ENCODE peak calls at places on chromosomes 1 and 21, in five cellular contexts. One of them, this sample, is unnamed.

GRCh38 chr1:85047144-85047471 is 1.2 kb downstream of the MCOLN3 start:
- DNase-seq in type B pancreatic cell: no peak
- DNase-seq in mesenchymal stem cell: no peak
- DNase-seq in NCI-H1694 treated with DMSO at 0.1 percent for 48 hours: no peak
- DNase-seq in heart right ventricle: no peak
- DNase-seq in this sample: no peak

GRCh38 chr1:111199881-111200801 is at the start of gene DENND2D:
- DNase-seq in type B pancreatic cell: no peak
- DNase-seq in mesenchymal stem cell: no peak
- DNase-seq in NCI-H1694 treated with DMSO at 0.1 percent for 48 hours: no peak
- DNase-seq in heart right ventricle: peak
- DNase-seq in this sample: peak

GRCh38 chr1:170095976-170096725 is 21.7 kb upstream of the KIFAP3 start:
- DNase-seq in type B pancreatic cell: no peak
- DNase-seq in mesenchymal stem cell: no peak
- DNase-seq in NCI-H1694 treated with DMSO at 0.1 percent for 48 hours: no peak
- DNase-seq in heart right ventricle: no peak
- DNase-seq in this sample: no peak

GRCh38 chr1:106957795-106958194 is 98.7 kb upstream of the PRMT6 start:
- DNase-seq in type B pancreatic cell: no peak
- DNase-seq in mesenchymal stem cell: no peak
- DNase-seq in NCI-H1694 treated with DMSO at 0.1 percent for 48 hours: no peak
- DNase-seq in heart right ventricle: no peak
- DNase-seq in this sample: no peak

GRCh38 chr1:163875927-163876320 is 554.2 kb downstream of the NUF2 start:
- DNase-seq in type B pancreatic cell: no peak
- DNase-seq in mesenchymal stem cell: peak
- DNase-seq in NCI-H1694 treated with DMSO at 0.1 percent for 48 hours: no peak
- DNase-seq in heart right ventricle: no peak
- DNase-seq in this sample: no peak

GRCh38 chr1:62076286-62076685 is 118.4 kb upstream of the L1TD1 start:
- DNase-seq in type B pancreatic cell: no peak
- DNase-seq in mesenchymal stem cell: peak
- DNase-seq in NCI-H1694 treated with DMSO at 0.1 percent for 48 hours: no peak
- DNase-seq in heart right ventricle: no peak
- DNase-seq in this sample: no peak

GRCh38 chr1:22283596-22283995 is 140.7 kb upstream of the WNT4 start:
- DNase-seq in type B pancreatic cell: peak
- DNase-seq in mesenchymal stem cell: no peak
- DNase-seq in NCI-H1694 treated with DMSO at 0.1 percent for 48 hours: no peak
- DNase-seq in heart right ventricle: no peak
- DNase-seq in this sample: no peak

GRCh38 chr21:32257952-32258785 is 20.7 kb downstream of the MIS18A start:
- DNase-seq in type B pancreatic cell: no peak
- DNase-seq in mesenchymal stem cell: peak
- DNase-seq in NCI-H1694 treated with DMSO at 0.1 percent for 48 hours: peak
- DNase-seq in heart right ventricle: peak
- DNase-seq in this sample: no peak

GRCh38 chr1:107061886-107062285 is 5.4 kb downstream of the PRMT6 start:
- DNase-seq in type B pancreatic cell: no peak
- DNase-seq in mesenchymal stem cell: no peak
- DNase-seq in NCI-H1694 treated with DMSO at 0.1 percent for 48 hours: no peak
- DNase-seq in heart right ventricle: no peak
- DNase-seq in this sample: no peak

GRCh38 chr1:218661411-218661810 is 316.3 kb downstream of the TGFB2 start:
- DNase-seq in type B pancreatic cell: no peak
- DNase-seq in mesenchymal stem cell: no peak
- DNase-seq in NCI-H1694 treated with DMSO at 0.1 percent for 48 hours: no peak
- DNase-seq in heart right ventricle: no peak
- DNase-seq in this sample: no peak

GRCh38 chr1:9618912-9619679 is 30.4 kb downstream of the TMEM201 start:
- DNase-seq in type B pancreatic cell: peak
- DNase-seq in mesenchymal stem cell: no peak
- DNase-seq in NCI-H1694 treated with DMSO at 0.1 percent for 48 hours: no peak
- DNase-seq in heart right ventricle: no peak
- DNase-seq in this sample: no peak

GRCh38 chr1:245156041-245156735 is 1.4 kb downstream of the KIF26B start:
- DNase-seq in type B pancreatic cell: peak
- DNase-seq in mesenchymal stem cell: peak
- DNase-seq in NCI-H1694 treated with DMSO at 0.1 percent for 48 hours: peak
- DNase-seq in heart right ventricle: peak
- DNase-seq in this sample: peak

GRCh38 chr1:226394461-226394860 is 13.4 kb downstream of the PARP1 start:
- DNase-seq in type B pancreatic cell: no peak
- DNase-seq in mesenchymal stem cell: no peak
- DNase-seq in NCI-H1694 treated with DMSO at 0.1 percent for 48 hours: no peak
- DNase-seq in heart right ventricle: no peak
- DNase-seq in this sample: no peak

GRCh38 chr1:88003255-88003654 is 674.6 kb downstream of the LMO4 start:
- DNase-seq in type B pancreatic cell: no peak
- DNase-seq in mesenchymal stem cell: no peak
- DNase-seq in NCI-H1694 treated with DMSO at 0.1 percent for 48 hours: no peak
- DNase-seq in heart right ventricle: no peak
- DNase-seq in this sample: no peak

GRCh38 chr1:223228201-223228600 is 85.2 kb upstream of the TLR5 start:
- DNase-seq in type B pancreatic cell: peak
- DNase-seq in mesenchymal stem cell: no peak
- DNase-seq in NCI-H1694 treated with DMSO at 0.1 percent for 48 hours: no peak
- DNase-seq in heart right ventricle: no peak
- DNase-seq in this sample: no peak

GRCh38 chr1:67201891-67202290 is 35.6 kb downstream of the IL23R start:
- DNase-seq in type B pancreatic cell: no peak
- DNase-seq in mesenchymal stem cell: no peak
- DNase-seq in NCI-H1694 treated with DMSO at 0.1 percent for 48 hours: no peak
- DNase-seq in heart right ventricle: no peak
- DNase-seq in this sample: no peak

GRCh38 chr1:15027515-15027948 is 126.0 kb upstream of the TMEM51 start:
- DNase-seq in type B pancreatic cell: peak
- DNase-seq in mesenchymal stem cell: peak
- DNase-seq in NCI-H1694 treated with DMSO at 0.1 percent for 48 hours: peak
- DNase-seq in heart right ventricle: peak
- DNase-seq in this sample: peak

GRCh38 chr1:33348194-33348593 is 27.3 kb upstream of the A3GALT2 start:
- DNase-seq in type B pancreatic cell: no peak
- DNase-seq in mesenchymal stem cell: no peak
- DNase-seq in NCI-H1694 treated with DMSO at 0.1 percent for 48 hours: no peak
- DNase-seq in heart right ventricle: no peak
- DNase-seq in this sample: no peak

This sample was measured in Right ventricle myocardium inferior.